ENCODE peak calls at places on chromosomes 1 and 21, in six cellular contexts. K is GM23338, P is BE2C, X is left ventricle myocardium inferior, F is cardiac muscle cell, A is stomach. E is an unnamed sample.

GRCh38 chr1:38858833-38859560 is 575 bp downstream of the RRAGC start:
- DNase-seq in K (no peak), P (peak), X (peak), F (peak), A (peak), E (peak)

GRCh38 chr1:201713093-201713810 is 115.7 kb upstream of the IPO9 start:
- DNase-seq in K (no peak), P (peak), X (peak), F (peak), A (peak), E (peak)

GRCh38 chr1:45014403-45015028 is 2.5 kb downstream of the UROD start:
- DNase-seq in K (peak), P (peak), X (peak), F (peak), A (peak), E (peak)

GRCh38 chr21:46056450-46056903 is 41.4 kb upstream of the COL6A2 start:
- DNase-seq in K (peak), P (no peak), X (peak), F (peak), A (peak), E (peak)

GRCh38 chr1:244989813-244990212 is 125.5 kb upstream of the HNRNPU start:
- DNase-seq in K (no peak), P (no peak), X (no peak), F (no peak), A (no peak), E (no peak)

GRCh38 chr1:201180901-201181300 is 9.7 kb upstream of the IGFN1 start:
- DNase-seq in K (no peak), P (no peak), X (no peak), F (no peak), A (no peak), E (peak)

GRCh38 chr1:213070399-213070798 is 19.4 kb downstream of the RPS6KC1 start:
- DNase-seq in K (no peak), P (peak), X (no peak), F (no peak), A (peak), E (no peak)

GRCh38 chr1:240352769-240353168 is 259.2 kb downstream of the GREM2 start:
- DNase-seq in K (no peak), P (no peak), X (no peak), F (no peak), A (no peak), E (no peak)

GRCh38 chr1:6420594-6421042 is 899 bp upstream of the HES2 start:
- DNase-seq in K (peak), P (no peak), X (no peak), F (no peak), A (no peak), E (no peak)
- H3K4me3 ChIP-seq in K (peak), P (no peak), X (peak), F (no peak), A (peak), E (peak)

GRCh38 chr1:40161888-40162397 is 756 bp downstream of the RLF start:
- DNase-seq in K (no peak), P (no peak), X (no peak), F (no peak), A (no peak), E (no peak)
- TF ChIP-seq CTCF in K (no peak), P (peak), X (no peak), F (no peak), A (no peak), E (no peak)

GRCh38 chr1:8347635-8348034 is 29.7 kb downstream of the SLC45A1 start:
- DNase-seq in K (no peak), P (peak), X (no peak), F (no peak), A (no peak), E (no peak)
- H3K4me3 ChIP-seq in K (no peak), P (no peak), X (no peak), F (no peak), A (no peak), E (no peak)

GRCh38 chr1:210143465-210144062 is 89.0 kb upstream of the SERTAD4 start:
- DNase-seq in K (peak), P (peak), X (peak), F (peak), A (peak), E (peak)
- TF ChIP-seq CTCF in K (peak), P (peak), X (peak), F (peak), A (peak), E (peak)